ENCODE peak calls at places on chromosome 21, in eight cellular contexts. G is body of pancreas; M is GM13977; C is endothelial cell of umbilical vein; A is SW 1271; B is Daoy; R is activated CD4-positive, alpha-beta T cell treated with anti-CD3 and anti-CD28 coated beads, Interleukin-2, amount 50 U/mL, for 24 hours; T is naive B cell. E is an unnamed sample.

GRCh38 chr21:42231761-42232160 is 12.8 kb downstream of the ABCG1 start:
- DNase-seq in G (no peak), M (no peak), C (no peak), A (no peak), B (no peak), R (no peak), T (no peak), E (no peak)

GRCh38 chr21:34881421-34881820 is 167.7 kb downstream of the RUNX1 start:
- DNase-seq in G (no peak), M (no peak), C (no peak), A (peak; percentile 54), B (peak; percentile 72), R (no peak), T (no peak), E (peak; percentile 50)

GRCh38 chr21:31909772-31910470 is 37.1 kb downstream of the HUNK start:
- DNase-seq in G (no peak), M (no peak), C (no peak), A (no peak), B (no peak), R (no peak), T (no peak), E (no peak)

GRCh38 chr21:44984792-44985440 is 45.1 kb downstream of the SLX9 start:
- DNase-seq in G (no peak), M (no peak), C (no peak), A (no peak), B (no peak), R (no peak), T (no peak), E (no peak)

GRCh38 chr21:23574932-23575331 is 2032.3 kb downstream of the MRPL39 start:
- DNase-seq in G (no peak), M (no peak), C (no peak), A (no peak), B (no peak), R (no peak), T (no peak), E (no peak)

GRCh38 chr21:25887166-25887565 is 152.4 kb downstream of the GABPA start:
- DNase-seq in G (no peak), M (no peak), C (no peak), A (no peak), B (no peak), R (no peak), T (no peak), E (peak; percentile 31)

GRCh38 chr21:42651515-42652401 is 1.7 kb upstream of the PDE9A start:
- DNase-seq in G (no peak), M (peak; percentile 31), C (no peak), A (no peak), B (no peak), R (no peak), T (no peak), E (no peak)

GRCh38 chr21:37445228-37445627 is 78.7 kb downstream of the DYRK1A start:
- DNase-seq in G (no peak), M (no peak), C (no peak), A (no peak), B (no peak), R (no peak), T (no peak), E (peak; percentile 74)

GRCh38 chr21:45207839-45208626 is 79.7 kb downstream of the POFUT2 start:
- DNase-seq in G (no peak), M (no peak), C (no peak), A (no peak), B (no peak), R (no peak), T (no peak), E (no peak)

GRCh38 chr21:34889287-34889536 is 159.9 kb downstream of the RUNX1 start:
- DNase-seq in G (no peak), M (no peak), C (peak; percentile 69), A (peak; percentile 20), B (peak; percentile 85), R (peak; percentile 50), T (no peak), E (peak; percentile 81)

GRCh38 chr21:37207441-37208009 is 59.6 kb downstream of the VPS26C start:
- DNase-seq in G (peak; percentile 35), M (peak; percentile 58), C (no peak), A (no peak), B (no peak), R (no peak), T (no peak), E (peak; percentile 32)

GRCh38 chr21:39363607-39364555 is 15.0 kb upstream of the HMGN1 start:
- DNase-seq in G (no peak), M (no peak), C (no peak), A (no peak), B (no peak), R (no peak), T (no peak), E (no peak)

GRCh38 chr21:43916691-43917514 is 51.9 kb downstream of the AGPAT3 start:
- DNase-seq in G (no peak), M (peak; percentile 86), C (no peak), A (no peak), B (no peak), R (peak; percentile 35), T (peak; percentile 44), E (no peak)

GRCh38 chr21:29311802-29312201 is 13.1 kb downstream of the BACH1 start:
- DNase-seq in G (no peak), M (no peak), C (no peak), A (no peak), B (no peak), R (no peak), T (no peak), E (no peak)

GRCh38 chr21:26769613-26770188 is 75.5 kb downstream of the ADAMTS1 start:
- DNase-seq in G (no peak), M (no peak), C (peak; percentile 43), A (peak; percentile 23), B (no peak), R (no peak), T (no peak), E (peak; percentile 80)

GRCh38 chr21:14403681-14404318 is 20.9 kb upstream of the HSPA13 start:
- DNase-seq in G (no peak), M (peak; percentile 19), C (peak; percentile 45), A (peak; percentile 17), B (no peak), R (peak; percentile 17), T (peak; percentile 25), E (peak; percentile 63)

GRCh38 chr21:33058468-33059318 is 11.2 kb upstream of the OLIG1 start:
- DNase-seq in G (peak; percentile 51), M (no peak), C (no peak), A (no peak), B (no peak), R (no peak), T (no peak), E (no peak)

GRCh38 chr21:29299906-29300546 is 1.3 kb downstream of the BACH1 start:
- DNase-seq in G (peak; percentile 57), M (peak; percentile 74), C (peak; percentile 56), A (peak; percentile 57), B (peak; percentile 93), R (peak; percentile 54), T (no peak), E (peak; percentile 91)

GRCh38 chr21:33362044-33362555 is 37.3 kb downstream of the IFNAR1 start:
- DNase-seq in G (peak; percentile 42), M (no peak), C (no peak), A (no peak), B (no peak), R (peak; percentile 40), T (peak; percentile 73), E (no peak)

GRCh38 chr21:45525153-45525909 is 16.9 kb downstream of the SLC19A1 start:
- DNase-seq in G (peak; percentile 67), M (no peak), C (no peak), A (no peak), B (no peak), R (no peak), T (no peak), E (no peak)

GRCh38 chr21:18449586-18449985 is 46.0 kb upstream of the TMPRSS15 start:
- DNase-seq in G (no peak), M (no peak), C (no peak), A (no peak), B (peak; percentile 6), R (no peak), T (no peak), E (no peak)

GRCh38 chr21:26124421-26124833 is 46.1 kb downstream of the APP start:
- DNase-seq in G (no peak), M (no peak), C (peak; percentile 84), A (no peak), B (no peak), R (no peak), T (no peak), E (peak; percentile 45)

GRCh38 chr21:36902793-36903192 is 63.7 kb downstream of the HLCS start:
- DNase-seq in G (no peak), M (no peak), C (no peak), A (no peak), B (peak; percentile 66), R (no peak), T (no peak), E (no peak)

GRCh38 chr21:43923391-43923790 is 58.4 kb downstream of the AGPAT3 start:
- DNase-seq in G (peak; percentile 37), M (no peak), C (no peak), A (no peak), B (peak; percentile 40), R (no peak), T (no peak), E (peak; percentile 27)

GRCh38 chr21:41786521-41786987 is 19.7 kb upstream of the RIPK4 start:
- DNase-seq in G (peak; percentile 63), M (no peak), C (no peak), A (no peak), B (peak; percentile 98), R (no peak), T (no peak), E (no peak)

GRCh38 chr21:31586118-31586517 is 73.4 kb upstream of the SOD1 start:
- DNase-seq in G (no peak), M (no peak), C (no peak), A (no peak), B (no peak), R (no peak), T (no peak), E (no peak)

GRCh38 chr21:41565550-41565949 is 57.6 kb upstream of the TMPRSS2 start:
- DNase-seq in G (no peak), M (no peak), C (no peak), A (no peak), B (no peak), R (no peak), T (no peak), E (no peak)

GRCh38 chr21:33514234-33514633 is 22.7 kb upstream of the DNAJC28 start:
- DNase-seq in G (no peak), M (no peak), C (no peak), A (no peak), B (no peak), R (no peak), T (no peak), E (peak; percentile 9)

GRCh38 chr21:29367335-29367734 is 68.6 kb downstream of the BACH1 start:
- DNase-seq in G (no peak), M (no peak), C (no peak), A (no peak), B (no peak), R (no peak), T (no peak), E (no peak)

GRCh38 chr21:44408226-44408625 is 47.1 kb upstream of the LRRC3 start:
- DNase-seq in G (no peak), M (no peak), C (no peak), A (no peak), B (no peak), R (no peak), T (no peak), E (no peak)

E was measured in cardiac fibroblast.